ENCODE peak calls at places on chromosomes 12 and 14, in ten cellular contexts. L, H, I, G, B, S, D, X, J and Y are unnamed samples.
A peak's percentile ranks its signal among the peaks of the same experiment; 100 is the strongest.

GRCh38 chr12:2944401-2945047 is 14.7 kb upstream of the TEAD4 start:
- DNase-seq in H (peak; percentile 12), X (no peak), J (peak; percentile 90), G (peak; percentile 57), L (peak; percentile 56), S (no peak), I (no peak), D (peak; percentile 29), B (peak; percentile 79), Y (no peak)

GRCh38 chr12:89385965-89386537 is 33.8 kb upstream of the DUSP6 start:
- DNase-seq in H (no peak), B (no peak), L (no peak), G (no peak), D (no peak), J (no peak), S (no peak), I (no peak), X (no peak), Y (no peak)

GRCh38 chr14:88129306-88130056 is 124.5 kb downstream of the GPR65 start:
- DNase-seq in D (no peak), I (no peak), L (peak; percentile 82), J (no peak), X (peak; percentile 27), G (no peak), S (no peak), B (no peak), H (no peak), Y (no peak)

GRCh38 chr14:21070610-21071224 is 613 bp downstream of the ARHGEF40 start:
- DNase-seq in I (no peak), D (peak; percentile 59), H (peak; percentile 60), X (peak; percentile 50), L (peak; percentile 73), J (peak; percentile 73), B (peak; percentile 45), S (no peak), G (peak; percentile 79), Y (no peak)

GRCh38 chr14:96108061-96108795 is 69.1 kb downstream of the C14orf132 start:
- DNase-seq in S (no peak), I (no peak), H (no peak), B (no peak), D (no peak), X (no peak), J (no peak), L (no peak), G (no peak), Y (no peak)

GRCh38 chr14:23414906-23415820 is 7.1 kb upstream of the MYH6 start:
- DNase-seq in S (no peak), L (no peak), X (no peak), J (no peak), D (no peak), B (peak; percentile 79), H (no peak), I (no peak), G (no peak), Y (no peak)

GRCh38 chr14:104882325-104882973 is 17.4 kb downstream of the CEP170B start:
- DNase-seq in H (no peak), B (peak; percentile 28), G (peak; percentile 71), J (peak; percentile 79), L (peak; percentile 30), X (no peak), D (peak; percentile 14), I (peak; percentile 20), S (peak; percentile 19), Y (no peak)

GRCh38 chr14:28305938-28306337 is 460.6 kb upstream of the FOXG1 start:
- DNase-seq in I (no peak), S (no peak), L (no peak), G (no peak), D (no peak), J (no peak), H (no peak), B (no peak), X (no peak), Y (no peak)

GRCh38 chr14:102988054-102988453 is 65.6 kb downstream of the AMN start:
- DNase-seq in D (no peak), X (no peak), S (no peak), B (no peak), H (no peak), L (peak; percentile 13), I (no peak), G (no peak), J (no peak), Y (no peak)

GRCh38 chr12:2652401-2653081 is 142.2 kb upstream of the FKBP4 start:
- DNase-seq in G (no peak), S (no peak), H (no peak), D (no peak), J (peak; percentile 70), X (no peak), B (no peak), I (no peak), L (no peak), Y (no peak)

DNA sequence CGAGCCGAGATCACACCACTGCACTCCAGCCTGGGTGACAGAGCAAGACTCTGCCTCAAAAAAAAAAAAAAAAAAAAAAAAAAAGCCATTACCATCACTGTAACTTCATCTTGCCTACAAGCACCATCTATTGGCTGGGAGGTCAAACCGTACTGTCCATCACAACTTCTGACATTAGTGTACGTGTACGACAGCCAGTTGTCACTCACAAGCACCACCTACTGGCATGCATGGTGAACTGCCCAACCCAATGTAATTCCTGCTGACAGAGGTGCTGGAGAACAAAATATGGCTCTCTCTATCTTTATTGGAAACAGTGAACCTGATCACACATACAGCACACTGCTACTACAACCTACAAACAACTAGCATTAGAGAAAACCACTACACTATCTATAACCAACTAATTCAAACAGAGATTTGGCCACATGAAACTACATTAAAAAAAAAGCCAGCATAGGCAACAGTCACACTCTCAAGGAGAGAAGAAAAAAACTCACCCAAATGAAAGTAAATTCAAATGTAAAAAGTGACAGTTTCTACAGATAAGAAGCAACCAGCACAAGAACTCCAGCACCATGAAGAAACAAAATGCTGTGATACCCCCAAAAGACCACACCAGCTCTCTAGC is 82.3 kb downstream of the PUS7L start:
- DNase-seq in X (no peak), L (peak; percentile 9), G (peak; percentile 40), J (peak; percentile 44), I (peak; percentile 9), B (no peak), D (no peak), S (no peak), H (peak; percentile 6), Y (peak; percentile 16)
- TF ChIP-seq CTCF in X (peak; percentile 59), L (peak; percentile 51), G (peak; percentile 52), J (peak; percentile 55), I (peak; percentile 78), B (peak; percentile 43), D (peak; percentile 22), S (peak; percentile 20), H (peak; percentile 48), Y (peak; percentile 87)

GRCh38 chr14:94306047-94306978 is 13.2 kb upstream of the SERPINA10 start:
- DNase-seq in I (no peak), L (no peak), G (no peak), S (no peak), J (no peak), B (no peak), X (no peak), H (no peak), D (no peak), Y (no peak)

GRCh38 chr14:94305620-94306019 is 12.6 kb upstream of the SERPINA10 start:
- DNase-seq in H (no peak), G (no peak), I (no peak), X (no peak), D (no peak), J (no peak), B (no peak), L (no peak), S (no peak), Y (no peak)

GRCh38 chr14:94309721-94310120 is 13.4 kb downstream of the SERPINA6 start:
- DNase-seq in S (no peak), D (no peak), L (no peak), H (no peak), X (no peak), J (no peak), B (no peak), I (no peak), G (no peak), Y (no peak)

GRCh38 chr14:94310248-94310647 is 12.9 kb downstream of the SERPINA6 start:
- DNase-seq in H (no peak), J (no peak), B (no peak), S (no peak), X (no peak), L (no peak), D (no peak), G (no peak), I (no peak), Y (no peak)

DNA sequence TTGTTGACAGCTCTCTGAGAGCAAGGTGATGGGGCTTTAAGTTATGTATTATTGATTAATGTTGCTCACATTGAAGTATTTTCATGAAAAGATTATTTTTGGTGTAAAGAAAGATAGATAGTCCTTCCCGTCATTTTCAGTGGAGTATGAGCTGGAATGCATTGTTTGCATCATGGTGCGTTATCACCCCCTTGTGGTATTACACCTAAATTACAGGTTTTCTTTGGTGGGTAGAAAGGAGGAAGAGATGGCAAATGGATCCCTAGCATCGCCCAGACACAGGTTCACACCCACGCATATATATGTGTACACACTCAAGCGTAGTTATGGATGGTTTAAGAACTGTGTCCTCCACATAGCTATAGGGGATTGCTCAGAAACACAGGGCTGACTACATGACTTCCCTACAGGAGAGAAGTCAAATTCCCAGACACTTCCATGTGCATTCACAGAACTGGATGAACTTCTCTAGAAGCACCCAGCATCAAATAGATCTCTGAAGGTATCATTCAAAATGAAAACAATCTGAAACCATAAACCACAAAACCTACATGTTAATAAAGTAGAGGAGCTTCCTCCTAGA is 14.4 kb upstream of the SERPINA10 start:
- DNase-seq in B (no peak), X (no peak), L (peak; percentile 49), D (no peak), H (no peak), S (no peak), I (no peak), G (no peak), J (no peak), Y (no peak)
- TF ChIP-seq CTCF in B (no peak), X (no peak), L (no peak), D (no peak), H (peak; percentile 59), S (peak; percentile 39), I (peak; percentile 31), G (peak; percentile 72), J (peak; percentile 60), Y (peak; percentile 40)

DNA sequence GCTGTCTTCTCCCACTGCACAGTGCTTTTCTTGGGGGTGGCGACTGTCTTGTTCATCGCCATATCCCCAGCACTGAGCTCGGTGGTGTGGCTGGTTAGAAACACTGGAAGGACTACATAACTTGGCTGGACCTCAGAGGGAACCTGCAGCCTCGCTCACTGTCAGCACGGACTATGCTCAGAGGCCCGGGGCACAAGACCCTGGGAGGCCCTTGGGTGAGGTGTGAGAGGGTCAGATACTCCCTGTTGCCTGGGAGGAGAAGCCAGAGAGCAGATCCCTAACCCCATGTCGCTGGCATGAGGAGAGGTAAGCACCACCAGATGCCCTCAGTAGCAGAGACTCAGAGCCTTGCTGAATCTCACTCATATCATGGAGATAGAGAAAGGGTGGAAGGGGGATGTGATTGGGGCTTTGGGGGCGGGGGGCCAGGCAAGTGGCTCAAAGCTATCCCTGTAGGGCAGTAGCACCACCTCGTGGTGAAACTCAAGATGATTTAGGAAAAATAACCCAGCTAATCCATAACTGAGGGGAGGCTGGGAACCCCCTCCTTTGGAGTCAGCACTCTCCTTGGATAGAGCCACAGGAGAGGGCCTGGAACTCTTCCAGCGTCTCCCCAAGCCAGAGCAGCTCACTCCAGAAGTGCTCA is 18.7 kb upstream of the HDAC7 start:
- DNase-seq in L (peak; percentile 77), X (peak; percentile 33), G (peak; percentile 33), D (no peak), J (no peak), B (peak; percentile 28), I (no peak), S (no peak), H (peak; percentile 45), Y (no peak)
- TF ChIP-seq CTCF in L (peak; percentile 21), X (peak; percentile 85), G (no peak), D (peak; percentile 75), J (peak; percentile 62), B (peak; percentile 21), I (peak; percentile 52), S (peak; percentile 10), H (peak; percentile 66), Y (peak; percentile 56)

GRCh38 chr14:89625208-89625987 is 208.4 kb upstream of the FOXN3 start:
- DNase-seq in L (no peak), G (peak; percentile 23), X (no peak), J (no peak), B (peak; percentile 29), H (no peak), I (no peak), S (no peak), D (peak; percentile 47), Y (no peak)
- TF ChIP-seq CTCF in L (no peak), G (no peak), X (no peak), J (no peak), B (no peak), H (no peak), I (no peak), S (no peak), D (no peak), Y (no peak)